ENCODE peak calls at places on chromosomes 2 and 18, in nine cellular contexts. Z is GM12892, I is NB4, O is body of pancreas, C is tibial nerve, M is IMR-90, D is ovary, T is transverse colon, E is lower leg skin. P is an unnamed sample.

GRCh38 chr2:68426885-68427579 is 40.1 kb downstream of the FBXO48 start:
- DNase-seq in Z (no peak), I (peak; percentile 93), O (no peak), C (no peak), M (peak; percentile 72), D (no peak), T (no peak), E (no peak), P (no peak)

GRCh38 chr2:8609357-8609804 is 72.5 kb upstream of the ID2 start:
- DNase-seq in Z (no peak), I (no peak), O (no peak), C (no peak), M (no peak), D (no peak), T (no peak), E (no peak), P (no peak)

GRCh38 chr2:58289029-58289428 is 47.9 kb upstream of the FANCL start:
- DNase-seq in Z (no peak), I (peak; percentile 12), O (no peak), C (no peak), M (peak; percentile 2), D (no peak), T (no peak), E (no peak), P (peak; percentile 2)

GRCh38 chr2:36618381-36618780 is 20.4 kb upstream of the FEZ2 start:
- DNase-seq in Z (no peak), I (peak; percentile 79), O (no peak), C (no peak), M (peak; percentile 82), D (no peak), T (no peak), E (no peak), P (peak; percentile 57)

GRCh38 chr18:48575301-48575657 is 36.4 kb downstream of the CTIF start:
- DNase-seq in Z (no peak), I (no peak), O (no peak), C (no peak), M (no peak), D (no peak), T (no peak), E (no peak), P (no peak)

GRCh38 chr2:142868281-142868762 is 9.1 kb upstream of the KYNU start:
- DNase-seq in Z (no peak), I (no peak), O (no peak), C (peak; percentile 26), M (no peak), D (no peak), T (peak; percentile 77), E (peak; percentile 85), P (peak; percentile 42)

GRCh38 chr2:207165121-207166038 is at the start of gene KLF7:
- DNase-seq in Z (no peak), I (peak; percentile 50), O (peak; percentile 51), C (no peak), M (peak; percentile 51), D (peak; percentile 56), T (peak; percentile 45), E (peak; percentile 38), P (no peak)

GRCh38 chr18:23661735-23662308 is 889 bp downstream of the ANKRD29 start:
- DNase-seq in Z (no peak), I (peak; percentile 37), O (no peak), C (no peak), M (no peak), D (no peak), T (no peak), E (no peak), P (no peak)

GRCh38 chr18:5370332-5370731 is 74.8 kb upstream of the ZBTB14 start:
- DNase-seq in Z (no peak), I (peak; percentile 2), O (no peak), C (no peak), M (peak; percentile 19), D (no peak), T (no peak), E (no peak), P (no peak)

GRCh38 chr2:102286041-102286440 is 25.3 kb upstream of the IL1RL1 start:
- DNase-seq in Z (no peak), I (peak; percentile 69), O (no peak), C (no peak), M (no peak), D (no peak), T (no peak), E (no peak), P (no peak)

GRCh38 chr2:52844701-52845423 is 922.7 kb upstream of the CHAC2 start:
- DNase-seq in Z (no peak), I (no peak), O (no peak), C (no peak), M (peak; percentile 7), D (no peak), T (no peak), E (no peak), P (no peak)

GRCh38 chr18:12947355-12948054 is at the start of gene SEH1L:
- DNase-seq in Z (peak; percentile 93), I (peak; percentile 97), O (peak; percentile 99), C (peak; percentile 98), M (peak; percentile 98), D (peak; percentile 99), T (peak; percentile 100), E (peak; percentile 99), P (peak; percentile 86)
- TF ChIP-seq POLR2A in Z (no peak), I (peak; percentile 34), O (peak; percentile 86), C (peak; percentile 33), M (peak; percentile 34), D (peak; percentile 54), T (peak; percentile 66), E (no peak), P (peak; percentile 59)

DNA sequence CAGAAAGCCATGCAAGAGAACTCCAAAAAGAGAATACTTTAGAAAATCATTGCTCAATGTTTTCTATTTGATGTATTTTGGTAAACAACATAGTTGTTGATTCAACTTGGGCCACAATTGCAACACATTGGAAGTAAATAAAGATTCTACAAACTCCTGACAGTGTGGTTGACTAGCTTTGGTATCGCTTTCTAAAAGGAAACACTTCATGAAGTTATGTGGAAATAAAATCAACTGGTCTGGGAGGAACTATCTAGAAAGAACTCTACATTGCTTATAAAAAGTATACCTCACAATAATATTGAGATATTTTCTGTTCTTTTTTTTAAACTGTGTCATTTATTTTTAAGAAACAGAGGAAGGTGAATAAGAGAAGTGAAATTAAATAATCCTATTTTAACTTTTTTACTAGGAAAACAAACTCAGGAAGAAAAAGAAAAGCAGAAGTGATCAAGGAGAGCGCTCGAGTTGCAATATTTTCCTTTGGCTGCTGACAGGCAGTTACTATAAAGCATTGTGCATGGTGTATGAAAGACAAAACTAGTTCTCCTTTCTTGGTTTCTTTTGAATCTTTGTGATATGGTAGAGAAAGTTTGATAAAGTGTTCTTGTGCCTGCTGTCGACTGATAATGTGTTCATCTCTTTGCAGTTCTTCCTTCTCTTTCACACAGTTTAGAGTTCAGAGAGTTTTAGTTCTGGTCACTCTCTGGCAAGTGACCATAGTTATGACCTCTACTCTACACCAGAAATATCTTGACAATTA is 3.0 kb downstream of the DHRS9 start:
- DNase-seq in Z (no peak), I (peak; percentile 88), O (no peak), C (no peak), M (no peak), D (no peak), T (no peak), E (no peak), P (no peak)
- TF ChIP-seq POLR2A in Z (no peak), I (no peak), O (no peak), C (no peak), M (no peak), D (no peak), T (no peak), E (no peak), P (no peak)

GRCh38 chr18:50373531-50373930 is 1.3 kb upstream of the SKA1 start:
- DNase-seq in Z (no peak), I (no peak), O (no peak), C (no peak), M (no peak), D (no peak), T (peak; percentile 17), E (no peak), P (no peak)

GRCh38 chr18:50372743-50373142 is 2.1 kb upstream of the SKA1 start:
- DNase-seq in Z (no peak), I (peak; percentile 32), O (no peak), C (no peak), M (no peak), D (no peak), T (no peak), E (no peak), P (no peak)

GRCh38 chr18:50377061-50377798 is 2.4 kb downstream of the SKA1 start:
- DNase-seq in Z (no peak), I (no peak), O (no peak), C (no peak), M (no peak), D (no peak), T (no peak), E (no peak), P (no peak)

GRCh38 chr18:50374170-50374752 is 585 bp upstream of the SKA1 start:
- DNase-seq in Z (no peak), I (no peak), O (no peak), C (no peak), M (no peak), D (no peak), T (no peak), E (no peak), P (no peak)

DNA sequence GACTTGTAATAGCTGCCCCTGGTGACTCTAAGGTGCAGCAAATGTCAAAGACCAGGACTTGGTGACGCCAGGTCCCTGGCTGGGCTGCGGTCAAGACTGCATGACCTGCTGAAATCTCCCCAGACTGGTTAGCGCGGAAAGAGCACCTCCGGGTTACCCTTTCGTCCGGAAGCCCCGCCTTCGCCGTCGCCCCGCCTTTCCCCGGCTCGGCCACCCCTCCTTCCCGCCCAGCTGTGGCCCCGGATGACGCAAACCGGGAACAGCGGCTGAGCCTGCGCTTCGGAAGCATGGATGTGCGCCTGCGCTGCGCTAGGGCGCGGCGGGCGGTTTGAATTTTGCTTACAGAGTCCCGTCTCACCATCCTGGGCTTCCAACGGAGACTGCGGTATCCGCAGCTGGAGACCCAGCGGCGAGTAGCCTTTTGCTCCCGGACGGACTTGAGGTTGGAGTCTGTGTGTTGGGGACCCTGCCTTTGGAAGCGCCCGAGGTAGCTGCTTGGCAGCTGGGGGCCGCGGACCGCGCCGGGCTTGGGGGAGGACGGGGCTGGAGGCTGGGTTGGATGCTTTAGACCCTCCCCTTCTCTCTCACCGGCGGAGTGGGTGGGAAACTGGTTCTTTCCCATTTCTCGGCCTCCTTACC is at the start of gene SKA1:
- DNase-seq in Z (peak; percentile 88), I (peak; percentile 95), O (peak; percentile 95), C (peak; percentile 75), M (peak; percentile 89), D (peak; percentile 86), T (peak; percentile 95), E (peak; percentile 85), P (peak; percentile 70)
- TF ChIP-seq POLR2A in Z (peak; percentile 88), I (peak; percentile 72), O (peak; percentile 87), C (peak; percentile 56), M (no peak), D (no peak), T (peak; percentile 82), E (no peak), P (peak; percentile 63)

DNA sequence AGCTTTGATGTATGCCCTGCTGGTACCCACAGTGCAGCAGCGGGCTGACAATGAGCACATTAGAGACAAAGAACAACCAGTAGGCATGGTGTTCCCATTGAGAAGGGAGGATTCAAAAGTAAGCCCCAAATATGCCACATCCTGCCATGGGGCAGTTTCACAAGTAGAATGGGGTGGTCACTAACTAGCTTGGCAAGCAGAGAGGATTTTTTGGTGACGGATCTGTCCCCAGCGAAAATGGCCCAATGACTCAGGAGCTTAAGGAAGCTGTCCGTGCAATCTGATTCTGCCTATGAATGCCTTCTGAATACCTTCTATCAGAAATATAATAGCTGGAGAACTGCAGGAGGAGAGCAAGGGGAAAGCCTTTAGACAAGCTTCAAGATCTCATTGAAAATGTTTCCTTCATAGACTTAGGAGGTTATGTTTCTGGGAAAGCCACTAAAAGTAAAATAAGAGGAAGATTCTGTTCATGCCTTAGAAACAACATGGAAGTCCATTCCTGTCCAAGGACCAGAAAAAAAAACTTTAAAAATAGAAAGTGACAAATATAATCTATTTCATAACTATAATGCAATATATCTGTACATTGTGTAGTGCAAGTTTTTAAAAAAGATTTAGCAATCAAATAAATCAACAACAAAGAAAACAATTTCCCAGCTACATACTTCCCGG is 117.5 kb upstream of the SLC14A2 start:
- DNase-seq in Z (no peak), I (no peak), O (no peak), C (no peak), M (no peak), D (no peak), T (no peak), E (no peak), P (no peak)
- TF ChIP-seq POLR2A in Z (no peak), I (no peak), O (no peak), C (no peak), M (no peak), D (no peak), T (no peak), E (no peak), P (no peak)

P was measured in H54.